ENCODE peak calls at places on chromosomes 1 and 21, in ten cellular contexts. Q, Z, T, Y, E, R, M, W, P and V are unnamed samples.

GRCh38 chr1:235648954-235649721 is 446 bp downstream of the GNG4 start:
- DNase-seq in Q (peak), Z (peak), T (peak), Y (peak), E (peak), R (peak), M (peak), W (peak), P (peak), V (peak)

GRCh38 chr1:7299994-7300393 is 471.1 kb upstream of the VAMP3 start:
- DNase-seq in Q (no peak), Z (peak), T (no peak), Y (no peak), E (peak), R (no peak), M (no peak), W (peak), P (peak), V (no peak)

GRCh38 chr1:20725189-20726106 is 7.1 kb downstream of the SH2D5 start:
- DNase-seq in Q (peak), Z (peak), T (no peak), Y (peak), E (peak), R (no peak), M (peak), W (peak), P (peak), V (peak)

GRCh38 chr1:94122201-94122970 is 1.4 kb upstream of the ABCA4 start:
- DNase-seq in Q (no peak), Z (no peak), T (no peak), Y (no peak), E (no peak), R (no peak), M (no peak), W (peak), P (peak), V (no peak)

GRCh38 chr1:59066231-59066630 is 230.7 kb upstream of the FGGY start:
- DNase-seq in Q (no peak), Z (no peak), T (no peak), Y (no peak), E (no peak), R (no peak), M (no peak), W (no peak), P (no peak), V (no peak)

GRCh38 chr1:20089328-20090077 is 19.5 kb downstream of the PLA2G5 start:
- DNase-seq in Q (peak), Z (no peak), T (no peak), Y (no peak), E (no peak), R (no peak), M (no peak), W (no peak), P (no peak), V (no peak)

GRCh38 chr1:1040004-1040991 is 20.4 kb downstream of the AGRN start:
- DNase-seq in Q (peak), Z (peak), T (peak), Y (peak), E (peak), R (peak), M (no peak), W (peak), P (peak), V (peak)

GRCh38 chr1:22500476-22500875 is 48.8 kb downstream of the ZBTB40 start:
- DNase-seq in Q (peak), Z (no peak), T (peak), Y (no peak), E (peak), R (peak), M (peak), W (peak), P (peak), V (peak)

GRCh38 chr1:182784556-182785171 is 4.9 kb upstream of the NPL start:
- DNase-seq in Q (peak), Z (peak), T (peak), Y (no peak), E (peak), R (peak), M (peak), W (peak), P (peak), V (no peak)

GRCh38 chr1:6121651-6122370 is 58.3 kb downstream of the CHD5 start:
- DNase-seq in Q (no peak), Z (no peak), T (no peak), Y (no peak), E (no peak), R (no peak), M (no peak), W (no peak), P (no peak), V (no peak)

GRCh38 chr1:1471389-1472045 is at the start of gene ATAD3B:
- DNase-seq in Q (peak), Z (peak), T (peak), Y (peak), E (peak), R (peak), M (peak), W (peak), P (peak), V (peak)

GRCh38 chr21:46144464-46145070 is 10.8 kb downstream of the FTCD start:
- DNase-seq in Q (no peak), Z (no peak), T (peak), Y (no peak), E (no peak), R (no peak), M (no peak), W (no peak), P (no peak), V (no peak)

GRCh38 chr1:188689542-188689941 is 1788.1 kb downstream of the BRINP3 start:
- DNase-seq in Q (peak), Z (peak), T (no peak), Y (no peak), E (no peak), R (no peak), M (no peak), W (no peak), P (peak), V (no peak)

GRCh38 chr1:2055911-2056575 is 5.8 kb downstream of the PRKCZ start:
- DNase-seq in Q (no peak), Z (no peak), T (no peak), Y (no peak), E (no peak), R (no peak), M (no peak), W (no peak), P (no peak), V (no peak)

GRCh38 chr1:20322825-20323612 is 32.3 kb downstream of the VWA5B1 start:
- DNase-seq in Q (no peak), Z (no peak), T (peak), Y (no peak), E (peak), R (no peak), M (no peak), W (peak), P (peak), V (no peak)

GRCh38 chr1:36092798-36093185 is 4.1 kb downstream of the ADPRS start:
- DNase-seq in Q (no peak), Z (no peak), T (no peak), Y (no peak), E (no peak), R (no peak), M (no peak), W (no peak), P (no peak), V (no peak)

GRCh38 chr1:59249738-59250137 is 47.2 kb upstream of the FGGY start:
- DNase-seq in Q (no peak), Z (no peak), T (no peak), Y (no peak), E (no peak), R (no peak), M (no peak), W (no peak), P (no peak), V (no peak)